ENCODE peak calls at places on chromosomes 5 and 9, in ten cellular contexts. P is NCI-H510A, Y is Calu3, B is T follicular helper cell, J is HCT116, I is AG04450, F is GM03348, C is ACHN, D is tibial artery, S is breast epithelium. V is an unnamed sample.

GRCh38 chr5:179319741-179320281 is 25.4 kb downstream of the ADAMTS2 start:
- DNase-seq in Y (no peak), I (no peak), B (no peak), F (peak), J (no peak), P (no peak), D (peak), S (no peak), C (no peak), V (peak)

GRCh38 chr9:109498195-109499060 is at the start of gene PTPN3:
- DNase-seq in S (no peak), F (peak), P (peak), I (no peak), D (peak), C (peak), B (no peak), J (no peak), Y (peak), V (peak)

GRCh38 chr5:61408476-61409168 is 76.6 kb downstream of the ZSWIM6 start:
- DNase-seq in Y (peak), J (peak), B (peak), C (peak), P (peak), I (peak), D (peak), F (peak), S (peak), V (peak)

GRCh38 chr5:149301744-149302380 is 30.2 kb downstream of the AFAP1L1 start:
- DNase-seq in Y (no peak), I (peak), J (no peak), B (no peak), C (no peak), P (no peak), D (no peak), F (peak), S (no peak), V (no peak)

GRCh38 chr9:133101356-133102189 is 19.5 kb downstream of the RALGDS start:
- DNase-seq in Y (no peak), I (no peak), S (peak), J (no peak), F (no peak), B (no peak), P (no peak), D (peak), C (no peak), V (no peak)

GRCh38 chr5:90307386-90308181 is 102.0 kb downstream of the CETN3 start:
- DNase-seq in D (no peak), S (no peak), I (no peak), J (no peak), C (no peak), F (no peak), Y (no peak), P (no peak), B (no peak), V (no peak)

GRCh38 chr5:152547202-152547601 is 142.1 kb upstream of the NMUR2 start:
- DNase-seq in P (no peak), S (no peak), D (no peak), Y (no peak), J (no peak), B (no peak), F (no peak), I (no peak), C (no peak), V (no peak)

GRCh38 chr5:8685704-8686103 is 816.8 kb downstream of the MTRR start:
- DNase-seq in B (no peak), Y (no peak), J (no peak), P (no peak), S (no peak), I (no peak), C (no peak), F (no peak), D (no peak), V (peak)

GRCh38 chr5:96026334-96027065 is 64.8 kb upstream of the ELL2 start:
- DNase-seq in P (no peak), B (no peak), I (peak), C (no peak), S (no peak), Y (peak), F (peak), J (peak), D (no peak), V (no peak)

GRCh38 chr9:84266087-84266561 is 74.4 kb downstream of the SLC28A3 start:
- DNase-seq in D (no peak), P (peak), F (no peak), B (no peak), S (no peak), J (no peak), I (no peak), Y (peak), C (no peak), V (peak)

GRCh38 chr9:101508203-101508602 is 25.4 kb upstream of the RNF20 start:
- DNase-seq in F (peak), S (no peak), I (no peak), J (no peak), D (no peak), P (no peak), Y (no peak), C (no peak), B (no peak), V (no peak)

GRCh38 chr5:132388244-132389050 is 18.9 kb downstream of the SLC22A5 start:
- DNase-seq in P (no peak), Y (no peak), D (no peak), J (no peak), F (no peak), C (peak), B (no peak), I (no peak), S (no peak), V (peak)

GRCh38 chr9:113152699-113153098 is 1.9 kb downstream of the SLC31A2 start:
- DNase-seq in P (no peak), C (no peak), B (no peak), S (no peak), J (no peak), Y (no peak), D (no peak), F (peak), I (no peak), V (no peak)

GRCh38 chr5:14449052-14449661 is 132.4 kb upstream of the OTULINL start:
- DNase-seq in B (no peak), Y (no peak), P (no peak), F (peak), J (no peak), C (peak), I (peak), D (no peak), S (no peak), V (peak)

GRCh38 chr5:113219695-113220094 is 215.1 kb downstream of the TSSK1B start:
- DNase-seq in C (no peak), S (no peak), J (no peak), I (no peak), Y (no peak), F (no peak), B (no peak), P (no peak), D (no peak), V (no peak)

GRCh38 chr5:93342563-93343061 is 238.4 kb downstream of the NR2F1-AS1 start:
- DNase-seq in C (no peak), B (no peak), J (no peak), F (no peak), Y (no peak), S (no peak), D (no peak), I (no peak), P (no peak), V (no peak)

GRCh38 chr9:9003184-9003583 is 1203.6 kb upstream of the DMAC1 start:
- DNase-seq in I (no peak), D (no peak), F (no peak), Y (peak), B (no peak), S (no peak), C (peak), J (no peak), P (no peak), V (peak)

GRCh38 chr9:4016789-4017188 is 283.1 kb downstream of the GLIS3 start:
- DNase-seq in Y (no peak), J (no peak), F (no peak), S (no peak), C (no peak), B (no peak), P (no peak), I (no peak), D (no peak), V (no peak)

GRCh38 chr9:99720455-99721050 is 101.1 kb upstream of the NR4A3 start:
- DNase-seq in B (no peak), Y (no peak), C (no peak), F (no peak), J (no peak), P (no peak), D (no peak), I (no peak), S (no peak), V (no peak)

GRCh38 chr5:41510176-41510831 is at the start of gene PLCXD3:
- DNase-seq in P (peak), C (no peak), F (peak), J (no peak), I (no peak), S (no peak), Y (peak), D (peak), B (no peak), V (peak)

GRCh38 chr5:159286420-159287035 is 23.4 kb downstream of the UBLCP1 start:
- DNase-seq in I (no peak), Y (peak), S (no peak), J (no peak), C (peak), F (peak), B (no peak), D (no peak), P (no peak), V (peak)

GRCh38 chr5:54226215-54226614 is 84.2 kb downstream of the ARL15 start:
- DNase-seq in Y (no peak), J (no peak), B (no peak), D (no peak), C (no peak), F (peak), P (no peak), I (no peak), S (no peak), V (no peak)

GRCh38 chr9:122144006-122144405 is 15.6 kb downstream of the NDUFA8 start:
- DNase-seq in I (no peak), S (no peak), B (no peak), F (no peak), Y (no peak), D (no peak), C (no peak), P (no peak), J (no peak), V (no peak)

V was measured in hepatocyte.